ENCODE peak calls at places on chromosomes 4 and X, in four cellular contexts. S is lung, Q is GM23248, B is suprapubic skin. T is an unnamed sample. For H3K4me1, the result is how much of the 10 kb centered on the place peaks cover.

GRCh38 chr4:133592106-133592505 is 443.0 kb downstream of the PCDH10 start:
- DNase-seq in Q (no peak), B (no peak), S (no peak), T (no peak)

GRCh38 chr4:40827774-40828173 is 78.0 kb downstream of the NSUN7 start:
- DNase-seq in Q (no peak), S (no peak), B (no peak), T (no peak)

GRCh38 chrX:7640392-7640791 is 202.6 kb upstream of the VCX start:
- DNase-seq in Q (no peak), B (no peak), S (no peak), T (no peak)

GRCh38 chr4:140004580-140005314 is 149.2 kb downstream of the MAML3 start:
- DNase-seq in S (no peak), Q (peak), B (no peak), T (peak)

GRCh38 chrX:40543661-40544328 is 37.0 kb upstream of the ATP6AP2 start:
- DNase-seq in B (no peak), S (no peak), Q (peak), T (no peak)

GRCh38 chr4:155952546-155952945 is 1.1 kb downstream of the CTSO start:
- DNase-seq in B (no peak), Q (peak), S (no peak), T (no peak)

GRCh38 chr4:16294455-16294854 is 68.2 kb upstream of the TAPT1 start:
- DNase-seq in Q (peak), S (no peak), B (no peak), T (no peak)

GRCh38 chrX:8364369-8365141 is 100.1 kb upstream of the VCX3B start:
- DNase-seq in B (no peak), Q (no peak), S (no peak), T (no peak)

GRCh38 chr4:6095897-6096296 is 77.7 kb upstream of the C4orf50 start:
- DNase-seq in B (peak), Q (no peak), S (no peak), T (no peak)

GRCh38 chrX:107766470-107767140 is 9.0 kb downstream of the TSC22D3 start:
- DNase-seq in Q (peak), B (no peak), S (no peak), T (peak)

GRCh38 chrX:141142946-141143345 is 34.0 kb downstream of the LDOC1 start:
- DNase-seq in S (no peak), Q (no peak), B (no peak), T (no peak)
- H3K27ac ChIP-seq in S (no peak), Q (no peak), B (no peak), T (no peak)

DNA sequence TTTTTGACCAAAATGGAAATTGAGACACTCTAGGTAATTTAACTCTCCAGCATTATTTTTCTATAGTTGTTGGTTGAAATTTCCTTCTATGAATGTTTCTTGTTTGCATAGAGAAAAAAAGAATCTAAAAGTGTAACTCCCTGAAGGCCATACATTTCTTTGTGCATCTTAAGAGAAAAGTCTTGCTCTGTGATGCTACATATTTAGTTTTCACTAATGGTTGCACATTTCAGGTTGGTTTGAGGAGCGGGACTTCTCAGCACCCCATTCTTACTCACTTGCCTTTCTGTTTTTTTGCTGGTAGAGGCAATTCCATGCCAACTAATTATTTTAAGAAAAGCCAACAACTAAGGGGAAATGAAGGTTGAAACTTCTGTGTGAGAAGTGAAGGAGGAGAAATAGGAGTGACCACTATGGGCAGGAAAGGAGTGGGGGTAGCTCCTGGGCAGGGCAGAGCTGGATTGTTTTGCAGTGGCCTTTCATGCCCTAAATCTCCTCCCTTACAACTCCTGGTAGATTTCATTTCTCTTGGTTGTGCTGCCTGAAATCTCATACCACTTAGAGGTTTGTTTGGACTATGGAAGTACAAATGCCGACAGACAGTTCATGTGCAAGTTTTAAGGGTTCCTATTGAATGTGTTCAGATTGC is 76.6 kb downstream of the RAPGEF2 start:
- DNase-seq in B (no peak), S (no peak), Q (no peak), T (no peak)
- H3K4me1 ChIP-seq in B (under half), S (under half), Q (under half), T (half or more)

DNA sequence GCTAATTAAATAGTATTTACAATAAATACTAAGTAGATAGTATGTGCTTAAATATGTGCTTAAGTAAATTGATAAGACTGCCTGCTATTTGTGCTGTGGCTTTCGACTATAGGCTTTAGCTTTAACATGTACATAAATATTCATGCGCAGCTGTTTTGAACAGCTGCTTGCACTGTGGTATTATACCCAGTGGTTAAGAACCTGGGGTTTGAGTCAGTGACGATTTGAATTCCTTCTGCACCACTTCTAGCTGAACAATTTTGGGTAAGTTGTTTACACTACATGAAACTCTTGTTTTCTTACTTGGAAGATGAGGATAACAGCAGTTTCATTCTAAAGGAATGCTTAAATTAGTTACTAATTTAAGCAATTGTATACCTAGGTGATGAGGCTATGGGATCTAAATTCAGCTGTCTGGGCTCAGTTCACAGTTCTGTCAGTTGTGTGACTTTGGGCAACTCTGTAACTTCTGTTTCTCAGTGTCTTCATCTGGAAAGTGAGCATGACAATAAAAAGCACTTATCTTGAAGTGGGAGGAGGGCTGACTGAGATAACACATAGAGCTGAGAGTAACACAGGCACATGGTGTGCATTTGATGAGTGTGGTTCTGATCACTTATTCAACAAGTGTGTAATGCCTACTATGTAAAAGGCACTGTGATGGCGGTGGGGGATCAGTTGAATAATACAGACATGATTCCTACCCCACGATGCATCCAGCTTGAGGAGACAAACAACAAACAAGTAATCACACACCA is 37.0 kb downstream of the HPGDS start:
- DNase-seq in Q (no peak), S (no peak), B (no peak), T (no peak)
- H3K27ac ChIP-seq in Q (no peak), S (no peak), B (no peak), T (no peak)

DNA sequence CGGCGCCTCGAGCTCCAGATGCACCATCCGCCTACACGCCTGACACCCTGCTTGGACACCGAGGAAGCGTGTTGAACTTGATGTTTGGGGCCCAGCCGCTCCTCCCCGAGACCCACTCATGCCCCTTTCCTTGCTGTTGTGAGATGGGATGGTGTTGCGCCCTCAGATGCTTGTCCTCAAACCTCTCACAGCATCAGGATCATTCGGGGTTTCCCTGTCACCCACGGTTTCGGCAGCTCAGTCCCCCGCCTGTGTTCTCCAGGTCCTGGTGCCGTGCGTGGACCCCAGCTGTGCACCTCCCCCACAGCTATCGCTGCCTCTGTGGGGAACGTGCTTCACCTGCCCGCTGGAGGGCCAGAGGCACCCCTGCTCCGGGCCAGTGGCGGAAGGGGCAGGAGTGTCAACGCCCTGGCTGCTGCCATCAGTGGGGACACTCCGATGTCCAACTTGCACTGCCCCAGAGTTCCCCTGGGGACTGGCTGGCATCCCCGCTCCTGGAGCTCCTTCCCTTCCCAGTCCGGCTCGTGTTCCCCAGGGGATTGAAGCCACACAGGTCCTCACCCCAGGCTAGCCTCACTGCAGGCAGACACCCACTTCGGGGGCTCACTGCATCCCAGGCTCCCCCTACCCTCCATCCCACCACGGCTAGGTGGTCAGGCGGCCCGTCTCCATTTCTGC is 82.3 kb upstream of the ADRA2C start:
- DNase-seq in Q (no peak), B (peak), S (no peak), T (no peak)
- H3K4me1 ChIP-seq in Q (under half), B (under half), S (under half), T (under half)

GRCh38 chr4:172270421-172270820 is 457.2 kb downstream of the GALNTL6 start:
- DNase-seq in S (no peak), B (no peak), Q (peak), T (no peak)
- H3K27ac ChIP-seq in S (no peak), B (no peak), Q (no peak), T (no peak)

T was measured in psoas muscle.